ENCODE peak calls at places on chromosome 4, in nine cellular contexts. One of them, this sample, is unnamed.

GRCh38 chr4:152352645-152353116 is 183.2 kb downstream of the FBXW7 start:
- DNase-seq in B cell: peak; percentile 33
- DNase-seq in SW 1271: peak; percentile 40
- DNase-seq in M059J: peak; percentile 92
- DNase-seq in stimulated activated CD4-positive, alpha-beta T cell treated with anti-CD3 and anti-CD28 coated beads, Interleukin-4, amount 100 ng/mL, for 1 hour: no peak
- DNase-seq in naive thymus-derived CD8-positive, alpha-beta T cell: peak; percentile 37
- DNase-seq in endothelial cell: peak; percentile 30
- DNase-seq in KBM-7: peak; percentile 60
- DNase-seq in lower lobe of right lung: no peak
- DNase-seq in this sample: peak; percentile 50

GRCh38 chr4:92172203-92172602 is 131.6 kb upstream of the GRID2 start:
- DNase-seq in endothelial cell: no peak
- DNase-seq in KBM-7: no peak
- DNase-seq in stimulated activated CD4-positive, alpha-beta T cell treated with anti-CD3 and anti-CD28 coated beads, Interleukin-4, amount 100 ng/mL, for 1 hour: no peak
- DNase-seq in lower lobe of right lung: no peak
- DNase-seq in M059J: no peak
- DNase-seq in SW 1271: no peak
- DNase-seq in B cell: no peak
- DNase-seq in naive thymus-derived CD8-positive, alpha-beta T cell: no peak
- DNase-seq in this sample: no peak

GRCh38 chr4:146370841-146371240 is 150.9 kb downstream of the SLC10A7 start:
- DNase-seq in endothelial cell: no peak
- DNase-seq in naive thymus-derived CD8-positive, alpha-beta T cell: no peak
- DNase-seq in SW 1271: no peak
- DNase-seq in B cell: no peak
- DNase-seq in M059J: peak; percentile 46
- DNase-seq in stimulated activated CD4-positive, alpha-beta T cell treated with anti-CD3 and anti-CD28 coated beads, Interleukin-4, amount 100 ng/mL, for 1 hour: no peak
- DNase-seq in KBM-7: no peak
- DNase-seq in lower lobe of right lung: no peak
- DNase-seq in this sample: no peak

GRCh38 chr4:169142906-169143305 is 127.8 kb downstream of the SH3RF1 start:
- DNase-seq in naive thymus-derived CD8-positive, alpha-beta T cell: no peak
- DNase-seq in M059J: no peak
- DNase-seq in lower lobe of right lung: no peak
- DNase-seq in SW 1271: no peak
- DNase-seq in stimulated activated CD4-positive, alpha-beta T cell treated with anti-CD3 and anti-CD28 coated beads, Interleukin-4, amount 100 ng/mL, for 1 hour: no peak
- DNase-seq in KBM-7: no peak
- DNase-seq in endothelial cell: no peak
- DNase-seq in B cell: no peak
- DNase-seq in this sample: no peak

GRCh38 chr4:111040904-111041303 is 418.0 kb upstream of the PITX2 start:
- DNase-seq in naive thymus-derived CD8-positive, alpha-beta T cell: no peak
- DNase-seq in SW 1271: no peak
- DNase-seq in endothelial cell: no peak
- DNase-seq in M059J: peak; percentile 52
- DNase-seq in B cell: no peak
- DNase-seq in KBM-7: no peak
- DNase-seq in lower lobe of right lung: no peak
- DNase-seq in stimulated activated CD4-positive, alpha-beta T cell treated with anti-CD3 and anti-CD28 coated beads, Interleukin-4, amount 100 ng/mL, for 1 hour: no peak
- DNase-seq in this sample: no peak

GRCh38 chr4:112270643-112271484 is 14.8 kb downstream of the TIFA start:
- DNase-seq in M059J: peak; percentile 58
- DNase-seq in naive thymus-derived CD8-positive, alpha-beta T cell: no peak
- DNase-seq in lower lobe of right lung: no peak
- DNase-seq in B cell: no peak
- DNase-seq in SW 1271: peak; percentile 29
- DNase-seq in KBM-7: no peak
- DNase-seq in endothelial cell: no peak
- DNase-seq in stimulated activated CD4-positive, alpha-beta T cell treated with anti-CD3 and anti-CD28 coated beads, Interleukin-4, amount 100 ng/mL, for 1 hour: no peak
- DNase-seq in this sample: no peak

GRCh38 chr4:47486306-47486705 is 1.2 kb downstream of the ATP10D start:
- DNase-seq in KBM-7: no peak
- DNase-seq in stimulated activated CD4-positive, alpha-beta T cell treated with anti-CD3 and anti-CD28 coated beads, Interleukin-4, amount 100 ng/mL, for 1 hour: no peak
- DNase-seq in B cell: no peak
- DNase-seq in endothelial cell: no peak
- DNase-seq in M059J: no peak
- DNase-seq in lower lobe of right lung: no peak
- DNase-seq in SW 1271: no peak
- DNase-seq in naive thymus-derived CD8-positive, alpha-beta T cell: no peak
- DNase-seq in this sample: no peak

GRCh38 chr4:1328267-1329155 is 18.5 kb upstream of the UVSSA start:
- DNase-seq in SW 1271: no peak
- DNase-seq in naive thymus-derived CD8-positive, alpha-beta T cell: no peak
- DNase-seq in B cell: no peak
- DNase-seq in M059J: no peak
- DNase-seq in lower lobe of right lung: no peak
- DNase-seq in stimulated activated CD4-positive, alpha-beta T cell treated with anti-CD3 and anti-CD28 coated beads, Interleukin-4, amount 100 ng/mL, for 1 hour: no peak
- DNase-seq in endothelial cell: no peak
- DNase-seq in KBM-7: no peak
- DNase-seq in this sample: no peak

GRCh38 chr4:10403633-10404445 is 53.4 kb downstream of the ZNF518B start:
- DNase-seq in lower lobe of right lung: no peak
- DNase-seq in stimulated activated CD4-positive, alpha-beta T cell treated with anti-CD3 and anti-CD28 coated beads, Interleukin-4, amount 100 ng/mL, for 1 hour: no peak
- DNase-seq in KBM-7: peak; percentile 55
- DNase-seq in naive thymus-derived CD8-positive, alpha-beta T cell: no peak
- DNase-seq in M059J: peak; percentile 70
- DNase-seq in SW 1271: peak; percentile 29
- DNase-seq in B cell: no peak
- DNase-seq in endothelial cell: peak; percentile 35
- DNase-seq in this sample: no peak

GRCh38 chr4:11497972-11498371 is 69.3 kb upstream of the HS3ST1 start:
- DNase-seq in endothelial cell: no peak
- DNase-seq in KBM-7: no peak
- DNase-seq in stimulated activated CD4-positive, alpha-beta T cell treated with anti-CD3 and anti-CD28 coated beads, Interleukin-4, amount 100 ng/mL, for 1 hour: no peak
- DNase-seq in lower lobe of right lung: no peak
- DNase-seq in B cell: no peak
- DNase-seq in naive thymus-derived CD8-positive, alpha-beta T cell: no peak
- DNase-seq in SW 1271: peak; percentile 24
- DNase-seq in M059J: peak; percentile 30
- DNase-seq in this sample: no peak